ENCODE peak calls at places on chromosomes 1 and 21, in nine cellular contexts. A is activated naive CD8-positive, alpha-beta T cell treated with anti-CD3 and anti-CD28 coated beads for 36 hours; Y is ELR; N is left kidney; I is hypothalamus; Q is activated T-cell treated with anti-CD3 and anti-CD28 coated beads for 48 hours; S is NB4; V is left cardiac atrium; Z is A172. B is an unnamed sample.

GRCh38 chr1:171676823-171677222 is 24.3 kb upstream of the MYOC start:
- DNase-seq in A (no peak), Y (no peak), N (no peak), I (no peak), Q (no peak), S (no peak), V (no peak), Z (no peak), B (no peak)

GRCh38 chr1:206674745-206675175 is 9.9 kb upstream of the MAPKAPK2 start:
- DNase-seq in A (no peak), Y (peak; percentile 97), N (no peak), I (no peak), Q (no peak), S (no peak), V (peak; percentile 58), Z (peak; percentile 98), B (no peak)

GRCh38 chr1:1307261-1307907 is 346 bp downstream of the ACAP3 start:
- DNase-seq in A (peak; percentile 31), Y (peak; percentile 47), N (no peak), I (no peak), Q (no peak), S (peak; percentile 36), V (peak; percentile 71), Z (no peak), B (no peak)

GRCh38 chr1:212457740-212458338 is 25.1 kb downstream of the NENF start:
- DNase-seq in A (peak; percentile 62), Y (peak; percentile 77), N (peak; percentile 52), I (no peak), Q (peak; percentile 55), S (peak; percentile 75), V (no peak), Z (peak; percentile 64), B (peak; percentile 51)

GRCh38 chr21:26391166-26391565 is 181.9 kb downstream of the CYYR1 start:
- DNase-seq in A (no peak), Y (no peak), N (peak; percentile 23), I (no peak), Q (no peak), S (no peak), V (no peak), Z (no peak), B (no peak)

GRCh38 chr1:1371741-1372711 is 3.0 kb downstream of the AURKAIP1 start:
- DNase-seq in A (peak; percentile 81), Y (peak; percentile 63), N (peak; percentile 82), I (peak; percentile 27), Q (peak; percentile 78), S (peak; percentile 74), V (peak; percentile 70), Z (no peak), B (peak; percentile 57)

GRCh38 chr1:32266926-32267645 is 16.0 kb downstream of the LCK start:
- DNase-seq in A (no peak), Y (peak; percentile 72), N (no peak), I (no peak), Q (no peak), S (no peak), V (no peak), Z (no peak), B (no peak)

GRCh38 chr1:109396513-109396839 is 1.2 kb downstream of the SORT1 start:
- DNase-seq in A (no peak), Y (no peak), N (no peak), I (no peak), Q (no peak), S (no peak), V (no peak), Z (no peak), B (no peak)

GRCh38 chr1:48001696-48002095 is 4.5 kb upstream of the TRABD2B start:
- DNase-seq in A (no peak), Y (no peak), N (no peak), I (no peak), Q (no peak), S (no peak), V (no peak), Z (no peak), B (no peak)

GRCh38 chr1:109598156-109598555 is 21.3 kb downstream of the GNAT2 start:
- DNase-seq in A (no peak), Y (no peak), N (no peak), I (no peak), Q (no peak), S (no peak), V (no peak), Z (no peak), B (no peak)

GRCh38 chr1:240991230-240991629 is 365.8 kb downstream of the RGS7 start:
- DNase-seq in A (no peak), Y (no peak), N (no peak), I (no peak), Q (no peak), S (no peak), V (no peak), Z (no peak), B (no peak)

GRCh38 chr1:82125866-82126265 is 325.1 kb downstream of the ADGRL2 start:
- DNase-seq in A (no peak), Y (no peak), N (no peak), I (no peak), Q (no peak), S (no peak), V (no peak), Z (no peak), B (no peak)

B was measured in SW480.